ENCODE peak calls at places on chromosomes 1 and 21, in four cellular contexts. N, F, V and E are unnamed samples.

GRCh38 chr1:1543706-1544099 is 3.3 kb upstream of the TMEM240 start:
- ATAC-seq in N (no peak), F (no peak), V (peak), E (no peak)

GRCh38 chr1:94143173-94143808 is 22.3 kb upstream of the ABCA4 start:
- ATAC-seq in N (no peak), F (no peak), V (no peak), E (no peak)

GRCh38 chr1:171742577-171742922 is 685 bp upstream of the VAMP4 start:
- ATAC-seq in N (peak), F (peak), V (peak), E (peak)

GRCh38 chr1:26203642-26204318 is 13.4 kb downstream of the CATSPER4 start:
- ATAC-seq in N (no peak), F (no peak), V (no peak), E (no peak)

GRCh38 chr1:226823643-226824042 is 46.8 kb upstream of the PSEN2 start:
- ATAC-seq in N (no peak), F (no peak), V (no peak), E (no peak)

GRCh38 chr1:6423321-6423999 is 1.1 kb upstream of the ESPN start:
- ATAC-seq in N (no peak), F (peak), V (no peak), E (peak)

GRCh38 chr1:93206567-93206954 is 26.0 kb downstream of the CCDC18 start:
- ATAC-seq in N (no peak), F (no peak), V (no peak), E (no peak)

GRCh38 chr1:15328785-15329480 is 80.8 kb upstream of the EFHD2 start:
- ATAC-seq in N (peak), F (no peak), V (peak), E (peak)

GRCh38 chr1:230502306-230502705 is 76.2 kb upstream of the PGBD5 start:
- ATAC-seq in N (no peak), F (no peak), V (no peak), E (no peak)

GRCh38 chr1:165747632-165748452 is 20.8 kb downstream of the TMCO1 start:
- ATAC-seq in N (no peak), F (no peak), V (no peak), E (no peak)

GRCh38 chr1:220243947-220244346 is 28.3 kb downstream of the RAB3GAP2 start:
- ATAC-seq in N (no peak), F (no peak), V (no peak), E (no peak)

GRCh38 chr1:203381151-203381751 is 30.3 kb upstream of the FMOD start:
- ATAC-seq in N (peak), F (peak), V (peak), E (no peak)

GRCh38 chr1:31831397-31832378 is 15.9 kb upstream of the SPOCD1 start:
- ATAC-seq in N (no peak), F (no peak), V (no peak), E (no peak)

GRCh38 chr1:226950875-226951274 is 10.8 kb downstream of the COQ8A start:
- ATAC-seq in N (no peak), F (peak), V (no peak), E (no peak)

GRCh38 chr1:58785424-58786058 is 1.7 kb upstream of the JUN start:
- ATAC-seq in N (no peak), F (no peak), V (peak), E (no peak)

GRCh38 chr1:192160186-192160585 is 1.9 kb downstream of the RGS18 start:
- ATAC-seq in N (no peak), F (no peak), V (no peak), E (no peak)

GRCh38 chr1:110150330-110151174 is at the start of gene SLC6A17:
- ATAC-seq in N (peak), F (peak), V (peak), E (peak)

GRCh38 chr1:10973552-10973951 is 38.9 kb upstream of the TARDBP start:
- ATAC-seq in N (peak), F (no peak), V (peak), E (peak)

GRCh38 chr1:81179239-81179638 is 621.5 kb upstream of the ADGRL2 start:
- ATAC-seq in N (peak), F (no peak), V (no peak), E (no peak)

GRCh38 chr1:119779869-119780356 is 11.2 kb upstream of the HMGCS2 start:
- ATAC-seq in N (peak), F (no peak), V (peak), E (peak)

GRCh38 chr1:228381336-228381735 is 25.3 kb downstream of the TRIM11 start:
- ATAC-seq in N (no peak), F (no peak), V (no peak), E (no peak)

GRCh38 chr1:71232786-71233185 is 152.0 kb upstream of the ZRANB2 start:
- ATAC-seq in N (no peak), F (peak), V (no peak), E (no peak)

GRCh38 chr1:81217058-81217457 is 583.7 kb upstream of the ADGRL2 start:
- ATAC-seq in N (no peak), F (no peak), V (no peak), E (no peak)

GRCh38 chr1:41862411-41863221 is 56.1 kb downstream of the HIVEP3 start:
- ATAC-seq in N (no peak), F (no peak), V (no peak), E (no peak)

GRCh38 chr1:224237094-224237881 is 54.2 kb downstream of the DEGS1 start:
- ATAC-seq in N (peak), F (no peak), V (no peak), E (no peak)

GRCh38 chr21:44766014-44766817 is 35.4 kb downstream of the UBE2G2 start:
- ATAC-seq in N (no peak), F (no peak), V (peak), E (no peak)

GRCh38 chr1:185813401-185813979 is 79.3 kb downstream of the HMCN1 start:
- ATAC-seq in N (no peak), F (peak), V (no peak), E (no peak)

GRCh38 chr1:238961790-238962189 is 424.6 kb upstream of the CHRM3 start:
- ATAC-seq in N (no peak), F (no peak), V (no peak), E (no peak)

GRCh38 chr1:75130865-75131592 is 3.2 kb upstream of the LHX8 start:
- ATAC-seq in N (no peak), F (no peak), V (no peak), E (no peak)

GRCh38 chr1:194825382-194825781 is 1639.0 kb upstream of the B3GALT2 start:
- ATAC-seq in N (no peak), F (no peak), V (no peak), E (no peak)

GRCh38 chr1:6545276-6545934 is 8.9 kb downstream of the NOL9 start:
- ATAC-seq in N (no peak), F (no peak), V (no peak), E (no peak)

GRCh38 chr1:220084460-220084859 is 5.1 kb downstream of the BPNT1 start:
- ATAC-seq in N (no peak), F (no peak), V (no peak), E (no peak)

GRCh38 chr1:12572506-12572905 is 45.5 kb downstream of the DHRS3 start:
- ATAC-seq in N (no peak), F (no peak), V (no peak), E (no peak)

GRCh38 chr1:173413271-173413707 is 63.8 kb upstream of the PRDX6 start:
- ATAC-seq in N (no peak), F (peak), V (peak), E (no peak)

GRCh38 chr1:212722270-212722945 is 22.8 kb upstream of the BATF3 start:
- ATAC-seq in N (no peak), F (no peak), V (no peak), E (no peak)

GRCh38 chr1:203526572-203526971 is 32.6 kb downstream of the OPTC start:
- ATAC-seq in N (peak), F (no peak), V (peak), E (peak)

GRCh38 chr1:229058716-229059115 is 212.2 kb upstream of the RAB4A start:
- ATAC-seq in N (peak), F (no peak), V (peak), E (no peak)

GRCh38 chr1:80054129-80054528 is 1047.6 kb upstream of the ADGRL4 start:
- ATAC-seq in N (peak), F (no peak), V (no peak), E (no peak)

GRCh38 chr1:9659328-9659727 is 7.8 kb downstream of the PIK3CD start:
- ATAC-seq in N (peak), F (no peak), V (no peak), E (no peak)